ENCODE peak calls at places on chromosomes 12 and 14, in four cellular contexts. One of them, this sample, is unnamed. For H3K4me1, the result is how much of the 10 kb centered on the place peaks cover.

GRCh38 chr14:47332099-47332498 is 343.3 kb downstream of the MDGA2 start:
- DNase-seq in CD8-positive, alpha-beta memory T cell: no peak
- DNase-seq in tibial nerve: no peak
- DNase-seq in GM12878: no peak
- DNase-seq in this sample: no peak

GRCh38 chr14:102764220-102764671 is 13.0 kb upstream of the TRAF3 start:
- DNase-seq in GM12878: peak
- DNase-seq in tibial nerve: no peak
- DNase-seq in CD8-positive, alpha-beta memory T cell: no peak
- DNase-seq in this sample: no peak

GRCh38 chr12:14272954-14273910 is 92.2 kb upstream of the ATF7IP start:
- DNase-seq in GM12878: no peak
- DNase-seq in CD8-positive, alpha-beta memory T cell: no peak
- DNase-seq in tibial nerve: no peak
- DNase-seq in this sample: peak

GRCh38 chr14:104563191-104563741 is 16.3 kb upstream of the C14orf180 start:
- DNase-seq in tibial nerve: no peak
- DNase-seq in CD8-positive, alpha-beta memory T cell: no peak
- DNase-seq in GM12878: no peak
- DNase-seq in this sample: no peak

GRCh38 chr14:83992857-83993256 is 1537.1 kb upstream of the FLRT2 start:
- DNase-seq in CD8-positive, alpha-beta memory T cell: no peak
- DNase-seq in GM12878: no peak
- DNase-seq in tibial nerve: no peak
- DNase-seq in this sample: no peak

GRCh38 chr14:104894331-104895206 is 29.5 kb downstream of the CEP170B start:
- DNase-seq in GM12878: no peak
- DNase-seq in CD8-positive, alpha-beta memory T cell: no peak
- DNase-seq in tibial nerve: no peak
- DNase-seq in this sample: no peak

GRCh38 chr14:102777711-102778615 is 714 bp downstream of the TRAF3 start:
- DNase-seq in tibial nerve: no peak
- DNase-seq in GM12878: no peak
- DNase-seq in CD8-positive, alpha-beta memory T cell: peak
- DNase-seq in this sample: no peak

GRCh38 chr14:57086271-57087162 is 182.2 kb downstream of the EXOC5 start:
- DNase-seq in CD8-positive, alpha-beta memory T cell: no peak
- DNase-seq in GM12878: no peak
- DNase-seq in tibial nerve: no peak
- DNase-seq in this sample: no peak

GRCh38 chr12:57993030-57993429 is 51.7 kb downstream of the ATP23 start:
- DNase-seq in CD8-positive, alpha-beta memory T cell: no peak
- DNase-seq in tibial nerve: no peak
- DNase-seq in GM12878: no peak
- DNase-seq in this sample: no peak

GRCh38 chr12:78490841-78491240 is 373.7 kb upstream of the SYT1 start:
- DNase-seq in tibial nerve: no peak
- DNase-seq in GM12878: no peak
- DNase-seq in CD8-positive, alpha-beta memory T cell: no peak
- DNase-seq in this sample: no peak

GRCh38 chr14:20618328-20618749 is 23.2 kb downstream of the OR6S1 start:
- DNase-seq in GM12878: no peak
- DNase-seq in tibial nerve: no peak
- DNase-seq in CD8-positive, alpha-beta memory T cell: no peak
- DNase-seq in this sample: no peak

GRCh38 chr12:45615268-45615667 is 114.2 kb upstream of the ARID2 start:
- DNase-seq in GM12878: no peak
- DNase-seq in CD8-positive, alpha-beta memory T cell: no peak
- DNase-seq in tibial nerve: no peak
- DNase-seq in this sample: no peak

GRCh38 chr12:61220337-61220736 is 1039.9 kb upstream of the USP15 start:
- DNase-seq in tibial nerve: no peak
- DNase-seq in GM12878: no peak
- DNase-seq in CD8-positive, alpha-beta memory T cell: no peak
- DNase-seq in this sample: no peak

GRCh38 chr12:3293013-3293412 is 198.0 kb upstream of the PRMT8 start:
- DNase-seq in GM12878: no peak
- DNase-seq in tibial nerve: no peak
- DNase-seq in CD8-positive, alpha-beta memory T cell: no peak
- DNase-seq in this sample: no peak

GRCh38 chr12:51342416-51342815 is 4.1 kb downstream of the CELA1 start:
- DNase-seq in tibial nerve: no peak
- DNase-seq in GM12878: no peak
- DNase-seq in CD8-positive, alpha-beta memory T cell: no peak
- DNase-seq in this sample: no peak
- H3K4me1 ChIP-seq in tibial nerve: under half
- H3K4me1 ChIP-seq in GM12878: under half
- H3K4me1 ChIP-seq in CD8-positive, alpha-beta memory T cell: under half
- H3K4me1 ChIP-seq in this sample: under half

GRCh38 chr14:22560638-22561365 is 28.2 kb downstream of the DAD1 start:
- DNase-seq in GM12878: no peak
- DNase-seq in tibial nerve: no peak
- DNase-seq in CD8-positive, alpha-beta memory T cell: no peak
- DNase-seq in this sample: no peak
- H3K4me1 ChIP-seq in GM12878: half or more
- H3K4me1 ChIP-seq in tibial nerve: under half
- H3K4me1 ChIP-seq in CD8-positive, alpha-beta memory T cell: half or more
- H3K4me1 ChIP-seq in this sample: under half

DNA sequence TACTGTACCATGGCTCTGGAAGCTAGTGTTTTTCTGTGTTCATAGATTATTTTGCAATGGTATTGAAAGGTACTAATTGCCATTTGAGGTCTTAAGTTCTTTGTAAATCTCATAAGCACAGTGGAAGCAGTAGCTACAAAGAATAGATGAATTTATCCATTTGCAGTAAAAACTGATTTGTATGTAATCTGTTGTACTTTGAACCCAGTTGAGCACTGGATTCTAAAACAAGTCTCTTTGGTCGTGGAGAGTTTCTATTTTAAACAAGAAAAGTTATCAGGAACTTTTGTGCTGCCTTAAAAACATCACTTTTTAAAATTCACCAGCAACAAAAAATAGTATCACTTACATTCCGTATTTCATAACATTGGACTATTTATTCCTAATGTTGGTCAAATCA is 4.1 kb downstream of the RAP1B start:
- DNase-seq in tibial nerve: no peak
- DNase-seq in GM12878: no peak
- DNase-seq in CD8-positive, alpha-beta memory T cell: no peak
- DNase-seq in this sample: no peak
- H3K4me1 ChIP-seq in tibial nerve: under half
- H3K4me1 ChIP-seq in GM12878: under half
- H3K4me1 ChIP-seq in CD8-positive, alpha-beta memory T cell: half or more
- H3K4me1 ChIP-seq in this sample: under half

GRCh38 chr12:118359541-118359915 is 13.2 kb downstream of the TAOK3 start:
- DNase-seq in tibial nerve: no peak
- DNase-seq in GM12878: no peak
- DNase-seq in CD8-positive, alpha-beta memory T cell: no peak
- DNase-seq in this sample: no peak
- H3K4me1 ChIP-seq in tibial nerve: under half
- H3K4me1 ChIP-seq in GM12878: under half
- H3K4me1 ChIP-seq in CD8-positive, alpha-beta memory T cell: under half
- H3K4me1 ChIP-seq in this sample: under half

GRCh38 chr12:91289881-91290280 is 107.3 kb upstream of the DCN start:
- DNase-seq in GM12878: no peak
- DNase-seq in tibial nerve: no peak
- DNase-seq in CD8-positive, alpha-beta memory T cell: no peak
- DNase-seq in this sample: no peak
- H3K4me1 ChIP-seq in GM12878: under half
- H3K4me1 ChIP-seq in tibial nerve: under half
- H3K4me1 ChIP-seq in CD8-positive, alpha-beta memory T cell: under half
- H3K4me1 ChIP-seq in this sample: under half

GRCh38 chr12:124407074-124407473 is 112.2 kb downstream of the RFLNA start:
- DNase-seq in GM12878: no peak
- DNase-seq in tibial nerve: no peak
- DNase-seq in CD8-positive, alpha-beta memory T cell: no peak
- DNase-seq in this sample: no peak
- H3K4me1 ChIP-seq in GM12878: under half
- H3K4me1 ChIP-seq in tibial nerve: under half
- H3K4me1 ChIP-seq in CD8-positive, alpha-beta memory T cell: under half
- H3K4me1 ChIP-seq in this sample: under half

DNA sequence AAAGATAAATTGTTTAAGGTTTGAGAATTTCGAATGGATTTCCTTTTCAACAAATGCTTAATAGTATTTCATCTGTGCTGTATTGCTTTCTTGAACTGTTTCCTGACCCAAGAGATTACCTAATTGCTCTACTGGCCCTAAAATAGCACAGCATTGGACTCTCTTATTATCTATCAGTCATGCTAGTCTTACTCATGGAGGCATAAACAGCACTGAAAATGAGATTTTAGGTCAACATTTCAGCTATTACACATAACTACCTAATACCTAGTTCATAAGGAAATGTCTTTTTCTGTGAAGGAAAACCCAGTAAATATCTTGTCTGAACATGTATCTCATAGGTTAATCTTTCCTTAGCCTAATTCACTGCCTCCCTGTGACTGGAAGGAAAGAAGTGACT is 4.3 kb upstream of the ABCD2 start:
- DNase-seq in GM12878: no peak
- DNase-seq in CD8-positive, alpha-beta memory T cell: no peak
- DNase-seq in tibial nerve: no peak
- DNase-seq in this sample: no peak
- H3K4me1 ChIP-seq in GM12878: under half
- H3K4me1 ChIP-seq in CD8-positive, alpha-beta memory T cell: under half
- H3K4me1 ChIP-seq in tibial nerve: under half
- H3K4me1 ChIP-seq in this sample: under half

DNA sequence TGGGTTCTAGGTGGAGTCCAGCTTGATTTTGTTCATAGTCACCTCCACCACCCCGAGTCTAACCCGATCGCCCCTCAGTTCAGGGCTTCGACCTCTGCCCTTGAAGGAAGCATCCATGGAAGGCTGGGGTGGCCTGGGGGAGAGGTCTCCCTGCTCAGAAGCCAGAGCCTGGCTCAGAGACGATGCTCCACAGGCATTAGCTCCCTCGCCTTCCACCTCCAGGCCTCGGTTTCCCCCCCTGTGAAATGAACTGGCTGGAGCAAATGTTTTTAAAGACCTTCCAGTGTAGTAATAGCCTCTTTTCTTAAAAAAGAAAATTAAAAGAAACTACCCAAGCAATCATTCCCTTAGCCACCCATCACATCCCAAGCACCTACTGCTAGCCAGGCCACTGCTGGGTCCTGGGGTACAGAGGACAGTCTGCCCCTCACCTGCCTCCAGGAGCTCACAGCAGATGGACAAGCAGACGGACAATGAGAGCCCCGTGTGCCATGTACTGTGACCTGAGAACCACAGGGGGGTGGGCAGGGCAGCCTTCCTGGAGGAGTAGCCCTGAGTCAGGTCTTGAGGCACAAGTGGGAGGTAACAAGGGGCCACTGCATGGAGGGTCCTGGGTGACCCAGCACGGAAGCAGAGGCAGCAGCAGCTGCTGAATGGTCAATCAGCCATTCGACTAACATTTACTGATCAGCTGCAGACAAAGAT is 42.3 kb upstream of the EML1 start:
- DNase-seq in tibial nerve: no peak
- DNase-seq in CD8-positive, alpha-beta memory T cell: no peak
- DNase-seq in GM12878: no peak
- DNase-seq in this sample: no peak
- H3K4me1 ChIP-seq in tibial nerve: under half
- H3K4me1 ChIP-seq in CD8-positive, alpha-beta memory T cell: under half
- H3K4me1 ChIP-seq in GM12878: under half
- H3K4me1 ChIP-seq in this sample: under half

GRCh38 chr12:50213439-50213838 is 46.3 kb upstream of the CERS5 start:
- DNase-seq in tibial nerve: no peak
- DNase-seq in GM12878: no peak
- DNase-seq in CD8-positive, alpha-beta memory T cell: no peak
- DNase-seq in this sample: no peak
- H3K4me1 ChIP-seq in tibial nerve: under half
- H3K4me1 ChIP-seq in GM12878: under half
- H3K4me1 ChIP-seq in CD8-positive, alpha-beta memory T cell: under half
- H3K4me1 ChIP-seq in this sample: half or more

GRCh38 chr14:54226103-54226502 is 170.7 kb upstream of the CDKN3 start:
- DNase-seq in CD8-positive, alpha-beta memory T cell: no peak
- DNase-seq in GM12878: no peak
- DNase-seq in tibial nerve: no peak
- DNase-seq in this sample: no peak

GRCh38 chr14:54225457-54225856 is 171.3 kb upstream of the CDKN3 start:
- DNase-seq in tibial nerve: no peak
- DNase-seq in GM12878: no peak
- DNase-seq in CD8-positive, alpha-beta memory T cell: no peak
- DNase-seq in this sample: no peak

GRCh38 chr14:54223978-54224377 is 172.8 kb upstream of the CDKN3 start:
- DNase-seq in CD8-positive, alpha-beta memory T cell: no peak
- DNase-seq in tibial nerve: no peak
- DNase-seq in GM12878: no peak
- DNase-seq in this sample: no peak

GRCh38 chr14:54229136-54229535 is 167.7 kb upstream of the CDKN3 start:
- DNase-seq in GM12878: no peak
- DNase-seq in CD8-positive, alpha-beta memory T cell: no peak
- DNase-seq in tibial nerve: no peak
- DNase-seq in this sample: no peak

DNA sequence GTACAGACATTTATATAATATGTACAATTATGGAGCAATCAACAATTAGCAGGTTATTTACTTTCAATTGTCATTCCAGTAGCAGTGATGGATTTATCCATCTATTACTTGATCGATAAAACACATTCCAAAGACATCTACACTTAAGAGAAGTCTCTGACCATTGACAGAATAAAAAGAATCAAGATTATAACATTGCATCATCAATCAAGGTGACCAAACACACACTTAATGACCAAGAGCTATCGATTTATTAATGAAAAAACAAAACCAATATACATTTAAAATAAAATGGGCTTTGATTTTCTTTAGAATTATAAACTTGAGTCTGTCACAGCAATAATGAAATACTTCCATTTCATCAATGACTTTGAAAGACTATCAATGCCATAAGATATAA is 170.2 kb upstream of the CDKN3 start:
- DNase-seq in GM12878: no peak
- DNase-seq in CD8-positive, alpha-beta memory T cell: no peak
- DNase-seq in tibial nerve: no peak
- DNase-seq in this sample: no peak
- H3K4me1 ChIP-seq in GM12878: under half
- H3K4me1 ChIP-seq in CD8-positive, alpha-beta memory T cell: under half
- H3K4me1 ChIP-seq in tibial nerve: under half
- H3K4me1 ChIP-seq in this sample: under half